ENCODE peak calls at places on chromosomes 3 and 15, in seven cellular contexts. S, I, O, N, M, B and C are unnamed samples.

GRCh38 chr3:171772427-171773056 is 37.7 kb downstream of the PLD1 start:
- DNase-seq in S (peak; percentile 60), I (peak; percentile 73), O (peak; percentile 76), N (peak; percentile 13), M (peak; percentile 77), B (peak; percentile 62), C (peak; percentile 64)

GRCh38 chr3:102356506-102356905 is 78.3 kb upstream of the ZPLD1 start:
- DNase-seq in S (no peak), I (no peak), O (no peak), N (no peak), M (no peak), B (no peak), C (no peak)

GRCh38 chr3:197205265-197205664 is 93.1 kb downstream of the DLG1 start:
- DNase-seq in S (no peak), I (no peak), O (no peak), N (no peak), M (no peak), B (no peak), C (no peak)

GRCh38 chr3:111321786-111322185 is 220.2 kb upstream of the CD96 start:
- DNase-seq in S (no peak), I (no peak), O (no peak), N (no peak), M (no peak), B (no peak), C (no peak)

GRCh38 chr3:61876797-61877196 is 315.4 kb downstream of the PTPRG start:
- DNase-seq in S (no peak), I (no peak), O (peak; percentile 72), N (no peak), M (no peak), B (peak; percentile 90), C (no peak)

GRCh38 chr3:89419647-89420141 is 312.3 kb downstream of the EPHA3 start:
- DNase-seq in S (no peak), I (no peak), O (no peak), N (no peak), M (no peak), B (no peak), C (no peak)

GRCh38 chr3:37990527-37990926 is at the start of gene VILL:
- DNase-seq in S (no peak), I (no peak), O (no peak), N (no peak), M (peak; percentile 39), B (no peak), C (no peak)

GRCh38 chr3:190533511-190534282 is 19.8 kb downstream of the IL1RAP start:
- DNase-seq in S (peak; percentile 75), I (no peak), O (peak; percentile 93), N (no peak), M (peak; percentile 36), B (peak; percentile 100), C (no peak)

GRCh38 chr15:31409196-31409595 is 82.6 kb downstream of the KLF13 start:
- DNase-seq in S (no peak), I (no peak), O (no peak), N (no peak), M (no peak), B (no peak), C (no peak)

GRCh38 chr3:155890671-155891190 is 20.3 kb downstream of the GMPS start:
- DNase-seq in S (peak; percentile 30), I (no peak), O (peak; percentile 53), N (no peak), M (peak; percentile 7), B (peak; percentile 51), C (no peak)

GRCh38 chr15:62164500-62165028 is 521 bp downstream of the C2CD4B start:
- DNase-seq in S (no peak), I (peak; percentile 77), O (no peak), N (no peak), M (peak; percentile 38), B (no peak), C (no peak)

GRCh38 chr3:13600950-13601691 is 52.2 kb downstream of the FBLN2 start:
- DNase-seq in S (peak; percentile 52), I (no peak), O (peak; percentile 80), N (no peak), M (peak; percentile 76), B (peak; percentile 64), C (no peak)

GRCh38 chr15:66786708-66787471 is 84.9 kb downstream of the SMAD6 start:
- DNase-seq in S (no peak), I (no peak), O (peak; percentile 62), N (no peak), M (no peak), B (no peak), C (no peak)

GRCh38 chr15:66786222-66786621 is 84.2 kb downstream of the SMAD6 start:
- DNase-seq in S (no peak), I (no peak), O (no peak), N (no peak), M (no peak), B (no peak), C (no peak)

GRCh38 chr15:66788024-66788423 is 86.0 kb downstream of the SMAD6 start:
- DNase-seq in S (no peak), I (no peak), O (no peak), N (no peak), M (no peak), B (no peak), C (no peak)

GRCh38 chr15:66787472-66787871 is 85.4 kb downstream of the SMAD6 start:
- DNase-seq in S (no peak), I (no peak), O (no peak), N (no peak), M (no peak), B (no peak), C (no peak)

GRCh38 chr15:66789029-66790025 is 87.3 kb downstream of the SMAD6 start:
- DNase-seq in S (peak; percentile 60), I (no peak), O (peak; percentile 81), N (no peak), M (peak; percentile 70), B (peak; percentile 83), C (no peak)
- TF ChIP-seq CTCF in S (peak; percentile 77), I (no peak), O (peak; percentile 59), N (no peak), M (peak; percentile 47), B (peak; percentile 78), C (peak; percentile 15)

GRCh38 chr15:65883571-65883970 is 14.3 kb downstream of the RAB11A start:
- DNase-seq in S (no peak), I (no peak), O (no peak), N (no peak), M (no peak), B (no peak), C (no peak)
- TF ChIP-seq CTCF in S (no peak), I (no peak), O (no peak), N (no peak), M (no peak), B (no peak), C (no peak)

GRCh38 chr15:100580414-100580813 is 21.6 kb downstream of the LINS1 start:
- DNase-seq in S (no peak), I (no peak), O (no peak), N (no peak), M (no peak), B (no peak), C (no peak)
- TF ChIP-seq CTCF in S (no peak), I (no peak), O (no peak), N (no peak), M (no peak), B (no peak), C (no peak)

DNA sequence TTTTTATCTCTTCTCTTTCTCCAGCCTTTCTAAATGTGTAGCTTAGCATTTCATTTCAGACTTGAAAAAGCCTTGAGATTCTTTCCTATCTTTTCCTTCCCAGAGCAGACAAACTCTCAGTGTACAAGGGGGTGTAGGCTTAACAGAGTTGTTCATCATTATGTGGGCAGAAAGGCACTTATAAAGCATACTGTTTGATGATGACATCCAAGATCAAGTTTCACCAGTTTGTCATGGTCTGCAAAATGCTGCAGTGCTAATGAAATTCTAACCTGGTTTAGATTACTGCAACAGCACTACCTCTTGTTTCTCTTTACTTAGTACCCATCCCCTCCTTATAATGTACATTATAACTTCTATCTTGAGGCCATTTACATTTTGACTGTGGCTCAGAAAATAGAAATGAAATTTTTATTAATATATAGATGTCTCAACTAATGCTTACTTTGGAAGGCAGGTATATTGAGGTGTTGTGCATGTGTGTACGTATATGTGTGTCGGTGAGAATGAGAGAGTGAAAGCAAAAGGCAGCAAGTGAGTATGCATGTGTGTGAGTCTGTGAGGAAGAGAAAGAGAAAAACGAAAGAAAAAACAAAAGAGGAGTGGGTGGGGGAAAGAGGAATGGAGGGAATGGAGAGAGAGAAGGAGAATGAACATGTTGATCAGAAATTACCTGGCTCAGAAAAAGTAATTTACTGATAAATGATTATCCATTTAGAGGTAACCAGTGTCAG is 1043.6 kb downstream of the TUSC7 start:
- DNase-seq in S (peak; percentile 5), I (no peak), O (peak; percentile 90), N (no peak), M (no peak), B (peak; percentile 51), C (no peak)
- TF ChIP-seq CTCF in S (no peak), I (no peak), O (no peak), N (no peak), M (no peak), B (no peak), C (no peak)

GRCh38 chr3:72977463-72977862 is 19.1 kb upstream of the PPP4R2 start:
- DNase-seq in S (no peak), I (no peak), O (no peak), N (no peak), M (no peak), B (no peak), C (peak; percentile 26)
- TF ChIP-seq CTCF in S (no peak), I (no peak), O (no peak), N (no peak), M (no peak), B (no peak), C (no peak)

DNA sequence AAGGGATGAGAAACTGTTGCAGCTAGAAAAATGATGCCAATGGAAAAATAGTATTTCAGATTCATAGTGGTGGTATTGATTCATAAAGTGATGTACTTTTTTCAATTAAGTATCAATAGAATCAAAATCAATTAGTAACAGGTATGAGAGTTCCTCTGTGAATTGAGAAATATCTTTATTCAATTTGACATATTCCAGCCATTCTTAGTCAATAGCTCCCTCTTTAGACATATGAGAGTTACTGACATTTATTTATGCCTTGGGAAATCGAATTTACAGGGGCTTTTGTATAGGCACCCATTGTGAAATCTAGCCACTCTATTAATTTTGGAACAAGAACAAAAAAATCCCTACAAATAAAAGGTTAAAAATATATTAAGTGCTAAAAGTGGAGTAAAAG is 386.9 kb upstream of the CNTN3 start:
- DNase-seq in S (no peak), I (no peak), O (peak; percentile 4), N (no peak), M (no peak), B (peak; percentile 9), C (peak; percentile 17)
- TF ChIP-seq CTCF in S (peak; percentile 55), I (peak; percentile 60), O (peak; percentile 48), N (no peak), M (peak; percentile 61), B (peak; percentile 45), C (no peak)

DNA sequence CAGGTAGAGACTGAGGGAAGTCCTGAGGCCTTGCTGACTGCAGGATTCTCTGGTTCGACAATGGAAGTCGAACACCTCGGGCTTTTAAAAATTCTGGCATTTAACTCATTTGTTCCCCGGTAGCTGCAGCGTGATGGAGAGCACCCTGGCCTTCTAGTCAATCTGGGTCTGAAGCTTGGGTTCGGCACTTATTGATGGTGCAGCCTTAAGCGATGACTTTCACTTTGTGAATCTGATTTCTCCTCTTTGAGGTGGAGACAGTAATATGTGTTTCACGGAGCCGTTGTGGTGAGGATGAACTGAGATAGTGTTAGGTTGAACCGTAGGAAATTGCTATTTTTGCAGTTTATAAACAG is 621 bp upstream of the PARP6 start:
- DNase-seq in S (no peak), I (no peak), O (no peak), N (no peak), M (no peak), B (no peak), C (no peak)
- TF ChIP-seq CTCF in S (no peak), I (no peak), O (no peak), N (no peak), M (no peak), B (no peak), C (no peak)

GRCh38 chr3:183508818-183509217 is 46.7 kb downstream of the KLHL6 start:
- DNase-seq in S (no peak), I (no peak), O (no peak), N (no peak), M (no peak), B (no peak), C (no peak)
- TF ChIP-seq CTCF in S (no peak), I (no peak), O (no peak), N (no peak), M (no peak), B (no peak), C (no peak)